ENCODE peak calls at places on chromosomes 3 and 15, in four cellular contexts. One of them, this sample, is unnamed.

GRCh38 chr3:42839616-42840015 is 30.4 kb downstream of the ACKR2 start:
- DNase-seq in heart left ventricle: no peak
- DNase-seq in cardiac muscle cell: peak; percentile 76
- DNase-seq in SJSA1: no peak
- DNase-seq in this sample: peak; percentile 54

GRCh38 chr3:106332884-106333283 is 464.1 kb upstream of the CBLB start:
- DNase-seq in SJSA1: no peak
- DNase-seq in cardiac muscle cell: no peak
- DNase-seq in heart left ventricle: no peak
- DNase-seq in this sample: no peak

GRCh38 chr3:112734718-112735350 is 93.9 kb upstream of the CCDC80 start:
- DNase-seq in SJSA1: peak; percentile 51
- DNase-seq in cardiac muscle cell: peak; percentile 96
- DNase-seq in heart left ventricle: peak; percentile 35
- DNase-seq in this sample: peak; percentile 66

GRCh38 chr3:113185436-113185835 is 25.9 kb upstream of the BOC start:
- DNase-seq in cardiac muscle cell: no peak
- DNase-seq in SJSA1: no peak
- DNase-seq in heart left ventricle: no peak
- DNase-seq in this sample: no peak

GRCh38 chr3:179166561-179167201 is 18.5 kb downstream of the PIK3CA start:
- DNase-seq in heart left ventricle: no peak
- DNase-seq in cardiac muscle cell: no peak
- DNase-seq in SJSA1: no peak
- DNase-seq in this sample: no peak

GRCh38 chr15:83289160-83289559 is 4.7 kb upstream of the BNC1 start:
- DNase-seq in cardiac muscle cell: no peak
- DNase-seq in SJSA1: no peak
- DNase-seq in heart left ventricle: no peak
- DNase-seq in this sample: no peak

GRCh38 chr3:42070089-42070885 is 20.9 kb upstream of the TRAK1 start:
- DNase-seq in SJSA1: no peak
- DNase-seq in heart left ventricle: no peak
- DNase-seq in cardiac muscle cell: no peak
- DNase-seq in this sample: no peak

GRCh38 chr3:69294014-69294771 is 91.7 kb downstream of the FRMD4B start:
- DNase-seq in cardiac muscle cell: peak; percentile 67
- DNase-seq in heart left ventricle: no peak
- DNase-seq in SJSA1: no peak
- DNase-seq in this sample: no peak

GRCh38 chr15:49313650-49314049 is 109.4 kb upstream of the FGF7 start:
- DNase-seq in SJSA1: no peak
- DNase-seq in cardiac muscle cell: peak; percentile 68
- DNase-seq in heart left ventricle: no peak
- DNase-seq in this sample: no peak

GRCh38 chr3:18481946-18482548 is 56.9 kb upstream of the SATB1 start:
- DNase-seq in cardiac muscle cell: no peak
- DNase-seq in SJSA1: no peak
- DNase-seq in heart left ventricle: no peak
- DNase-seq in this sample: no peak

GRCh38 chr3:29353807-29354206 is 72.9 kb downstream of the RBMS3 start:
- DNase-seq in cardiac muscle cell: no peak
- DNase-seq in SJSA1: no peak
- DNase-seq in heart left ventricle: no peak
- DNase-seq in this sample: no peak

GRCh38 chr3:4426261-4426781 is 40.7 kb downstream of the SUMF1 start:
- DNase-seq in cardiac muscle cell: peak; percentile 38
- DNase-seq in SJSA1: no peak
- DNase-seq in heart left ventricle: no peak
- DNase-seq in this sample: no peak

GRCh38 chr3:170815340-170815739 is 54.7 kb downstream of the RPL22L1 start:
- DNase-seq in cardiac muscle cell: no peak
- DNase-seq in SJSA1: no peak
- DNase-seq in heart left ventricle: no peak
- DNase-seq in this sample: no peak

GRCh38 chr3:12886736-12887135 is 45.4 kb upstream of the RPL32 start:
- DNase-seq in heart left ventricle: no peak
- DNase-seq in cardiac muscle cell: no peak
- DNase-seq in SJSA1: no peak
- DNase-seq in this sample: no peak

GRCh38 chr15:90414408-90415028 is 26.5 kb downstream of the IQGAP1 start:
- DNase-seq in heart left ventricle: no peak
- DNase-seq in SJSA1: peak; percentile 58
- DNase-seq in cardiac muscle cell: peak; percentile 42
- DNase-seq in this sample: no peak

GRCh38 chr3:160343132-160343531 is 55.9 kb downstream of the IFT80 start:
- DNase-seq in cardiac muscle cell: peak; percentile 40
- DNase-seq in heart left ventricle: no peak
- DNase-seq in SJSA1: no peak
- DNase-seq in this sample: no peak

GRCh38 chr3:95901948-95902347 is 912.4 kb upstream of the EPHA6 start:
- DNase-seq in heart left ventricle: no peak
- DNase-seq in cardiac muscle cell: no peak
- DNase-seq in SJSA1: no peak
- DNase-seq in this sample: no peak

GRCh38 chr3:161508852-161509477 is 12.4 kb downstream of the OTOL1 start:
- DNase-seq in cardiac muscle cell: no peak
- DNase-seq in heart left ventricle: no peak
- DNase-seq in SJSA1: no peak
- DNase-seq in this sample: peak; percentile 7

GRCh38 chr15:38503497-38503896 is 49.6 kb downstream of the FAM98B start:
- DNase-seq in SJSA1: no peak
- DNase-seq in cardiac muscle cell: no peak
- DNase-seq in heart left ventricle: no peak
- DNase-seq in this sample: no peak

GRCh38 chr3:159922861-159923312 is 65.7 kb upstream of the IL12A start:
- DNase-seq in heart left ventricle: no peak
- DNase-seq in SJSA1: no peak
- DNase-seq in cardiac muscle cell: no peak
- DNase-seq in this sample: no peak

GRCh38 chr3:184908859-184909258 is 96.9 kb downstream of the VPS8 start:
- DNase-seq in SJSA1: no peak
- DNase-seq in cardiac muscle cell: no peak
- DNase-seq in heart left ventricle: no peak
- DNase-seq in this sample: no peak

GRCh38 chr15:31367730-31368344 is 41.2 kb downstream of the KLF13 start:
- DNase-seq in heart left ventricle: no peak
- DNase-seq in SJSA1: no peak
- DNase-seq in cardiac muscle cell: no peak
- DNase-seq in this sample: no peak

GRCh38 chr3:193971268-193971751 is 164.6 kb upstream of the HES1 start:
- DNase-seq in heart left ventricle: no peak
- DNase-seq in SJSA1: peak; percentile 54
- DNase-seq in cardiac muscle cell: no peak
- DNase-seq in this sample: no peak

GRCh38 chr3:134342269-134342668 is 32.0 kb downstream of the AMOTL2 start:
- DNase-seq in heart left ventricle: no peak
- DNase-seq in cardiac muscle cell: no peak
- DNase-seq in SJSA1: no peak
- DNase-seq in this sample: no peak

GRCh38 chr3:28050895-28051294 is 190.5 kb upstream of the CMC1 start:
- DNase-seq in SJSA1: no peak
- DNase-seq in heart left ventricle: no peak
- DNase-seq in cardiac muscle cell: peak; percentile 58
- DNase-seq in this sample: peak; percentile 38

GRCh38 chr3:58171126-58171525 is 39.6 kb downstream of the DNASE1L3 start:
- DNase-seq in heart left ventricle: no peak
- DNase-seq in SJSA1: no peak
- DNase-seq in cardiac muscle cell: no peak
- DNase-seq in this sample: no peak

GRCh38 chr3:104635872-104636580 is 730.7 kb upstream of the ALCAM start:
- DNase-seq in SJSA1: no peak
- DNase-seq in cardiac muscle cell: no peak
- DNase-seq in heart left ventricle: no peak
- DNase-seq in this sample: no peak

GRCh38 chr3:141345951-141346817 is 22.1 kb upstream of the ZBTB38 start:
- DNase-seq in SJSA1: no peak
- DNase-seq in cardiac muscle cell: peak; percentile 38
- DNase-seq in heart left ventricle: no peak
- DNase-seq in this sample: no peak

GRCh38 chr3:117811797-117812196 is 1102.2 kb downstream of the TUSC7 start:
- DNase-seq in heart left ventricle: no peak
- DNase-seq in cardiac muscle cell: no peak
- DNase-seq in SJSA1: no peak
- DNase-seq in this sample: no peak

GRCh38 chr3:43435706-43436105 is 149.4 kb downstream of the SNRK start:
- DNase-seq in heart left ventricle: no peak
- DNase-seq in SJSA1: no peak
- DNase-seq in cardiac muscle cell: no peak
- DNase-seq in this sample: no peak

GRCh38 chr3:152298393-152299242 is 29.9 kb downstream of the MBNL1 start:
- DNase-seq in heart left ventricle: peak; percentile 58
- DNase-seq in cardiac muscle cell: peak; percentile 97
- DNase-seq in SJSA1: no peak
- DNase-seq in this sample: peak; percentile 50

GRCh38 chr15:78676424-78677110 is 35.6 kb upstream of the CHRNB4 start:
- DNase-seq in cardiac muscle cell: no peak
- DNase-seq in SJSA1: no peak
- DNase-seq in heart left ventricle: no peak
- DNase-seq in this sample: no peak

GRCh38 chr3:65833761-65834505 is 204.8 kb downstream of the MAGI1 start:
- DNase-seq in SJSA1: no peak
- DNase-seq in heart left ventricle: no peak
- DNase-seq in cardiac muscle cell: peak; percentile 71
- DNase-seq in this sample: no peak

GRCh38 chr15:59976480-59976879 is 27.6 kb upstream of the FOXB1 start:
- DNase-seq in cardiac muscle cell: no peak
- DNase-seq in SJSA1: no peak
- DNase-seq in heart left ventricle: no peak
- DNase-seq in this sample: peak; percentile 86

GRCh38 chr3:48598323-48599076 is 3.4 kb upstream of the COL7A1 start:
- DNase-seq in cardiac muscle cell: peak; percentile 95
- DNase-seq in SJSA1: peak; percentile 96
- DNase-seq in heart left ventricle: peak; percentile 78
- DNase-seq in this sample: no peak

GRCh38 chr3:140093742-140094141 is 158.8 kb downstream of the CLSTN2 start:
- DNase-seq in cardiac muscle cell: peak; percentile 61
- DNase-seq in SJSA1: no peak
- DNase-seq in heart left ventricle: peak; percentile 68
- DNase-seq in this sample: no peak

GRCh38 chr15:97684249-97684648 is 276.3 kb upstream of the ARRDC4 start:
- DNase-seq in SJSA1: no peak
- DNase-seq in heart left ventricle: no peak
- DNase-seq in cardiac muscle cell: no peak
- DNase-seq in this sample: no peak

GRCh38 chr3:45446706-45447105 is 58.3 kb downstream of the LARS2 start:
- DNase-seq in heart left ventricle: no peak
- DNase-seq in cardiac muscle cell: no peak
- DNase-seq in SJSA1: no peak
- DNase-seq in this sample: no peak
- H3K27ac ChIP-seq in heart left ventricle: no peak overlapping the region
- H3K27ac ChIP-seq in cardiac muscle cell: no peak overlapping the region
- H3K27ac ChIP-seq in SJSA1: no peak overlapping the region
- H3K27ac ChIP-seq in this sample: no peak overlapping the region

DNA sequence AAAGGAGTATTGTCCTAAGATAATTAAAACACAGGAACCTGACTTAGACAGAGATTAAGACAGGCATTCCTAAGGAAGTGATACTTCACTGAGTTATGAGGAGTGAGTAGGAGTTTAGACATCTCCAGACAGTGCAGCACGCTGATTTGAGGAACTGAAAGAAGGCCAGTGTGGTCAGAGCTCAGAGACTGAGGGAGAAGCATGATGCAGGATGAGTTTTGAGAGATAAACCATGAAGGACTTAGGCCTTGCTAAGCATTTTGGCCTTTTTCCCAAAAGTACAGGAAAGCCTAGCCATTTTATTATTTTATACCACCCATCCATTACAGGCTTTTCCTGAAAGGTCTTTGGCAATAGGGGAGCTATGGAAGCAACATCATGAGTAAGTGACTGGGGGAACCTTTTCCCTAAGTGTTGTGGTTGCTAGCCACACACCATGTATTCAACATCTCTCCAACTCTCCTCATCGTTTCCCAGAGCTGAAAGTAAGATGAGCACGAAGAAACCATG is 375.6 kb upstream of the TPRG1 start:
- DNase-seq in cardiac muscle cell: peak; percentile 94
- DNase-seq in SJSA1: no peak
- DNase-seq in heart left ventricle: no peak
- DNase-seq in this sample: no peak
- H3K4me1 ChIP-seq in cardiac muscle cell: no peaks in the 10 kb centered on the region
- H3K4me1 ChIP-seq in SJSA1: peaks cover 20% of the 10 kb centered on the region
- H3K4me1 ChIP-seq in heart left ventricle: peaks cover 11% of the 10 kb centered on the region
- H3K4me1 ChIP-seq in this sample: no peaks in the 10 kb centered on the region

DNA sequence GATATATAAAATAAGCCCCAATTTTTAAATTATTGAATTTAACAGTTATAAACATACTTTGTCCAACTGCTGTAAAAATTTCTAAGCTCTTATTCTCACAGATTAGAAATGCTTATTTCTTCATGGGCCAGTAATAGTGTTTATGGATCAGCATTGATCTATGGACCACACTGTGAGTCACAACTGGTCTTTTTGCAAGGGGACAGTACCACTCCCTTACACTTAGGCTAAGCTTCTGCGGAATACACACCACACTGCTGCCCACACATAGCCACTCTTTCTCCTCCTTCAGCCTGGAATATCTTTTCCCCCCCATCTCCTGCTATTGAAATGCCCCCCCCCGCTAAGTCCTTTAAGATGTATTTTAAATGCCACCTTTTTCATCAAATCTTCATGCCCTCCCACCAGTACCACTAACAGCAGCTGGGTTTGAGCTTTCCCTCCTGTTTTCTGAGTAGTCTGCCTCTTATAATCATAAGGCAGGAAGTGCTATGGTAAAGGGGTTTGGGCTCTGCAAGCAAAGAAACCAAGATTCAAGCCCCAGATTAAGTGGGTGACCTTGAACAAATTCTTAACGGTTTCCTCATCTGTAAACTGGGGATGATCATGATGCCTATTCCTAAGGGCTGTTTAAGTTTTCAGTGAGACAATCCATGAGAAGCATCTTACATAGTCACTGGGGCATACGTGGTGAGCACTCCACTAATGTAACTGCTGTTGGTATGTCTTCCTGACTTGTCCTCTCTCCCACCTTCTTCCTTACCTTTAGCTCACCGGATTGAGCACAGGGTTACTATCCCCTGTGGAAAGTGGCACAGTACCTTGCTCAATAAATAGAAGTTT is 69.2 kb downstream of the DCUN1D1 start:
- DNase-seq in cardiac muscle cell: no peak
- DNase-seq in SJSA1: no peak
- DNase-seq in heart left ventricle: no peak
- DNase-seq in this sample: peak; percentile 76
- H3K27ac ChIP-seq in cardiac muscle cell: no peak overlapping the region
- H3K27ac ChIP-seq in SJSA1: no peak overlapping the region
- H3K27ac ChIP-seq in heart left ventricle: no peak overlapping the region
- H3K27ac ChIP-seq in this sample: no peak overlapping the region

GRCh38 chr3:128788268-128788869 is 62.4 kb downstream of the RAB7A start:
- DNase-seq in heart left ventricle: no peak
- DNase-seq in SJSA1: no peak
- DNase-seq in cardiac muscle cell: no peak
- DNase-seq in this sample: no peak
- H3K4me1 ChIP-seq in heart left ventricle: peaks cover 54% of the 10 kb centered on the region
- H3K4me1 ChIP-seq in SJSA1: peaks cover 28% of the 10 kb centered on the region
- H3K4me1 ChIP-seq in cardiac muscle cell: peaks cover 29% of the 10 kb centered on the region
- H3K4me1 ChIP-seq in this sample: peaks cover 61% of the 10 kb centered on the region

This sample was measured in CD4-positive, CD25-positive, alpha-beta regulatory T cell.